ENCODE peak calls at places on chromosomes 1 and 21, in four cellular contexts. Y is tibial artery; C is CD8-positive, alpha-beta memory T cell; Z is mucosa of descending colon. D is an unnamed sample. For H3K4me1 and H3K9me3, the result is how much of the 10 kb centered on the place peaks cover.

GRCh38 chr21:38787461-38788274 is 18.1 kb upstream of the ETS2 start:
- DNase-seq in Y (no peak), C (no peak), Z (peak), D (peak)

GRCh38 chr1:26094677-26095383 is 16.8 kb upstream of the PDIK1L start:
- DNase-seq in Y (no peak), C (no peak), Z (no peak), D (no peak)

GRCh38 chr1:80675469-80675868 is 1125.3 kb upstream of the ADGRL2 start:
- DNase-seq in Y (no peak), C (no peak), Z (no peak), D (no peak)

GRCh38 chr1:201219481-201220387 is 29.1 kb downstream of the IGFN1 start:
- DNase-seq in Y (no peak), C (no peak), Z (no peak), D (no peak)

GRCh38 chr21:42150458-42151085 is 68.4 kb upstream of the ABCG1 start:
- DNase-seq in Y (peak), C (no peak), Z (no peak), D (no peak)

GRCh38 chr1:208110296-208110695 is 133.9 kb downstream of the PLXNA2 start:
- DNase-seq in Y (no peak), C (no peak), Z (no peak), D (no peak)

GRCh38 chr1:22689505-22689904 is 21.1 kb upstream of the EPHB2 start:
- DNase-seq in Y (no peak), C (no peak), Z (no peak), D (no peak)

GRCh38 chr1:165063181-165063955 is 293.1 kb downstream of the LMX1A start:
- DNase-seq in Y (no peak), C (no peak), Z (no peak), D (no peak)

GRCh38 chr1:1242461-1243080 is 4.0 kb downstream of the C1QTNF12 start:
- DNase-seq in Y (no peak), C (no peak), Z (no peak), D (no peak)

GRCh38 chr1:109243860-109244552 is 5.3 kb upstream of the CELSR2 start:
- DNase-seq in Y (no peak), C (no peak), Z (no peak), D (no peak)

GRCh38 chr21:28142692-28143091 is 850.0 kb downstream of the LTN1 start:
- DNase-seq in Y (no peak), C (no peak), Z (no peak), D (no peak)

GRCh38 chr1:91553196-91553595 is 52.5 kb downstream of the CDC7 start:
- DNase-seq in Y (peak), C (no peak), Z (no peak), D (peak)

GRCh38 chr21:46326110-46326703 is 2.3 kb downstream of the PCNT start:
- DNase-seq in Y (no peak), C (no peak), Z (no peak), D (no peak)

GRCh38 chr1:76625887-76626286 is 241.4 kb upstream of the ST6GALNAC5 start:
- DNase-seq in Y (no peak), C (no peak), Z (no peak), D (no peak)

GRCh38 chr1:204094262-204095247 is 21.6 kb downstream of the SOX13 start:
- DNase-seq in Y (no peak), C (no peak), Z (no peak), D (no peak)
- H3K4me1 ChIP-seq in Y (half or more), C (under half), Z (under half), D (half or more)

DNA sequence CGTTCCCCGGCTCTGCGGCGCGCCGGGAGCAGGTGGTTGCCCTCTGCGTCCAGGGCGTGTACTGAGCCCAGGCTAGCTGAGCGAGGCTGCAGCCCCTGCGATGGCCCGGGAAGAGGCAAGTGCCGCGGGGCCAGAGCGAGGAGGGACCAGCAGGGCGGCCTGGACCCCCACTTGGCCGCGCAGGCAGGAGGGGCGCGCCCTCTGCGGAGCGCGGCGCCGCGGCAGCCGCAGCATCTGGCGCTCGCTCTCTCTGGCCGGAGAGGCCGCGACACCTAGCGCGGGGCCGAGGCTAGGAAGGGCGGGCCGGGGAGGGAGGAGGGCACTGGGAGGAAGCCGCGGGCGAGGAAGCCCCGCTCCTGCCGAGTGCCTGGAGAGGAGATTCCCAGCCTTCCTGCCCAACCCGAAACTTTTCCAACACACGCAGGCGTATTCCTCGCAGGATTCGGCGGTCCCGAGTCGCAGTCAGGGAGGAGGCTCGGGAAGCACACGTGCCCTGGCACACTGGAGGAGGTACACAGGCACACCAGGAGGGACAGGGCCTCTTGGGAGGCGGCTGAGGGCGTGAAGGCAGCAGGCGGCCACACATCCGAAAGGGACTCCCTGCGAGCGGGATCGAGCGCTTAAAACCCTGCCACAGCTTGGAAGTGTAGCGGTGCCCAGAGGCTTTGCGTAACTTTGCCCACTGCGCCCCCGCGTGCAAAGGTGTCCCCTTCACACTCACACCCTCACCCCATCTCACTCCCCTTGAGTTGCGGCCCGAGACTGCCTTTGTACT is 4.8 kb upstream of the PROX1 start:
- DNase-seq in Y (no peak), C (no peak), Z (peak), D (peak)
- H3K4me3 ChIP-seq in Y (peak), C (no peak), Z (no peak), D (no peak)

DNA sequence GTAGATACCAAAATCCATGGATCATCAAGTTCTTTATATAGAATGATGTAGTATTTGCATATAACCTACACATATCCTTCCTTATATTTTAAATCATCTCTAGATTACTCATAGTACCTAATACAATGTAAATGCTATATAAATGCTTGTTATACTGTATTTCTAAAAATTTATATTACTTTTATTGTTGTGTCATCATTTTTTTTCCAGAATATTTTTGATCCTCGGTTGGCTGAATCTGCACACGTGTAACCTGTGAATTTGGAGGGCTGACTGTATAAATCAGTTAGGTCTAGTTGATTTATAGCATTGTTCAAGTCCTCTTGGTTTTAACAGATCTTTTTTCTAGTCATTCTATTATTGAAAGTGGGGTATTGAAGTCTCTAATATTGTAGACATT is 23.3 kb downstream of the OBSCN start:
- DNase-seq in Y (no peak), C (no peak), Z (no peak), D (no peak)
- H3K9me3 ChIP-seq in Y (under half), C (under half), Z (under half), D (under half)

GRCh38 chr1:64961923-64962322 is 4.4 kb downstream of the JAK1 start:
- DNase-seq in Y (no peak), C (no peak), Z (no peak), D (no peak)
- H3K4me1 ChIP-seq in Y (under half), C (half or more), Z (under half), D (under half)

GRCh38 chr1:34186741-34187494 is 10.2 kb downstream of the C1orf94 start:
- DNase-seq in Y (no peak), C (no peak), Z (no peak), D (no peak)
- H3K4me3 ChIP-seq in Y (no peak), C (no peak), Z (no peak), D (no peak)

D was measured in body of pancreas.